ENCODE peak calls at places on chromosomes 1 and 21, in seven cellular contexts. N, E, B, R, V, O and J are unnamed samples. For H3K4me1, the result is how much of the 10 kb centered on the place peaks cover.

GRCh38 chr1:23601968-23602876 is 42.9 kb upstream of the ID3 start:
- DNase-seq in R (no peak), O (no peak), B (no peak), E (no peak), N (no peak), V (no peak), J (no peak)

GRCh38 chr1:152023221-152023620 is 13.6 kb downstream of the S100A11 start:
- DNase-seq in R (no peak), V (no peak), B (no peak), N (no peak), E (no peak), O (no peak), J (no peak)

GRCh38 chr1:53896673-53897229 is 2.8 kb downstream of the DIO1 start:
- DNase-seq in E (no peak), R (peak), N (no peak), V (no peak), B (no peak), O (no peak), J (no peak)

GRCh38 chr1:27574871-27575831 is 28.8 kb downstream of the AHDC1 start:
- DNase-seq in O (no peak), V (peak), N (peak), B (no peak), E (no peak), R (no peak), J (peak)

GRCh38 chr1:153441238-153441755 is 19.2 kb downstream of the S100A7 start:
- DNase-seq in N (no peak), R (no peak), E (no peak), V (no peak), B (no peak), O (no peak), J (no peak)

GRCh38 chr1:175633801-175634200 is 109.6 kb downstream of the TNR start:
- DNase-seq in O (no peak), E (no peak), V (no peak), R (no peak), B (no peak), N (no peak), J (no peak)

GRCh38 chr1:79100385-79100784 is 93.9 kb upstream of the ADGRL4 start:
- DNase-seq in V (no peak), R (no peak), E (no peak), N (no peak), B (no peak), O (no peak), J (no peak)

GRCh38 chr1:84887261-84887934 is 5.6 kb downstream of the LPAR3 start:
- DNase-seq in B (no peak), V (no peak), E (no peak), N (no peak), R (no peak), O (no peak), J (no peak)

GRCh38 chr1:167499657-167500056 is 18.7 kb downstream of the CD247 start:
- DNase-seq in N (no peak), B (no peak), V (no peak), E (no peak), R (no peak), O (peak), J (no peak)

DNA sequence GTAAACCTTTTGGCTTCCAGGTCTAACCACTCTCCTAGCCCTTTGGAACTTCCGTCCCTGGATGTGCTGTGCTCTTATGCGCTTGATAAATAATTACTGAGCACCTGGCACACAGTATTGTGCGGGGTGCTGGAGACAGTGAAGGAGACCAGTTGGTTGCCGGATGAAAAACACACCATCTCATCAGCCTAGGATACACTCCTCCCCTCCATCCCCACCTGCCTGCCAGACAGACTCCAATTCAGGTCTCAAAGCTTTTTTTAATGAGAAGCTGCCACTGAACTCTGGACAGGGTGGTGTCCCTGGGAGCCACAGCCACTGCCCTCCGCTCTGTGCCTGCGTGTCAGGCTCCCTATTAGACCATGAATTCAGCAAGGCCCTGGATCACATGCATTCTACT is 9.2 kb downstream of the GNB1 start:
- DNase-seq in R (no peak), B (no peak), N (no peak), O (no peak), V (no peak), E (no peak), J (no peak)
- H3K4me1 ChIP-seq in R (half or more), B (under half), N (under half), O (under half), V (under half), E (under half), J (under half)

GRCh38 chr1:65691152-65691900 is 101.4 kb upstream of the PDE4B start:
- DNase-seq in E (no peak), B (no peak), O (no peak), V (no peak), N (no peak), R (no peak), J (no peak)

GRCh38 chr1:65694933-65695332 is 97.8 kb upstream of the PDE4B start:
- DNase-seq in R (no peak), B (no peak), V (no peak), N (no peak), E (no peak), O (no peak), J (no peak)

GRCh38 chr1:65694126-65694525 is 98.6 kb upstream of the PDE4B start:
- DNase-seq in N (no peak), O (no peak), E (no peak), R (no peak), B (no peak), V (no peak), J (no peak)

GRCh38 chr1:65688848-65689247 is 103.8 kb upstream of the PDE4B start:
- DNase-seq in V (no peak), N (no peak), R (peak), E (no peak), B (no peak), O (no peak), J (no peak)

GRCh38 chr1:65691962-65692361 is 100.7 kb upstream of the PDE4B start:
- DNase-seq in R (no peak), N (no peak), V (no peak), B (no peak), O (no peak), E (no peak), J (no peak)
- H3K9ac ChIP-seq in R (no peak), N (no peak), V (no peak), B (no peak), O (no peak), E (no peak), J (no peak)

GRCh38 chr1:222792744-222793143 is 22.1 kb upstream of the DISP1 start:
- DNase-seq in V (peak), R (no peak), N (peak), O (no peak), E (no peak), B (no peak), J (no peak)
- TF ChIP-seq YY1 in V (no peak), R (no peak), N (no peak), O (no peak), E (no peak), B (no peak), J (no peak)

GRCh38 chr1:156484480-156485058 is 16.0 kb downstream of the MEF2D start:
- DNase-seq in E (no peak), B (no peak), O (no peak), V (no peak), N (no peak), R (no peak), J (no peak)

GRCh38 chr1:156488566-156489165 is 11.9 kb downstream of the MEF2D start:
- DNase-seq in N (no peak), R (no peak), O (no peak), V (no peak), E (no peak), B (no peak), J (no peak)

GRCh38 chr1:156487862-156488261 is 12.7 kb downstream of the MEF2D start:
- DNase-seq in R (no peak), E (no peak), V (no peak), B (no peak), N (no peak), O (no peak), J (no peak)

GRCh38 chr1:156485984-156486383 is 14.6 kb downstream of the MEF2D start:
- DNase-seq in E (no peak), R (no peak), B (no peak), V (no peak), O (no peak), N (no peak), J (no peak)

GRCh38 chr1:156486421-156487344 is 13.9 kb downstream of the MEF2D start:
- DNase-seq in O (no peak), R (no peak), E (no peak), V (peak), N (peak), B (no peak), J (no peak)
- H3K4me1 ChIP-seq in O (half or more), R (under half), E (under half), V (under half), N (under half), B (under half), J (under half)

DNA sequence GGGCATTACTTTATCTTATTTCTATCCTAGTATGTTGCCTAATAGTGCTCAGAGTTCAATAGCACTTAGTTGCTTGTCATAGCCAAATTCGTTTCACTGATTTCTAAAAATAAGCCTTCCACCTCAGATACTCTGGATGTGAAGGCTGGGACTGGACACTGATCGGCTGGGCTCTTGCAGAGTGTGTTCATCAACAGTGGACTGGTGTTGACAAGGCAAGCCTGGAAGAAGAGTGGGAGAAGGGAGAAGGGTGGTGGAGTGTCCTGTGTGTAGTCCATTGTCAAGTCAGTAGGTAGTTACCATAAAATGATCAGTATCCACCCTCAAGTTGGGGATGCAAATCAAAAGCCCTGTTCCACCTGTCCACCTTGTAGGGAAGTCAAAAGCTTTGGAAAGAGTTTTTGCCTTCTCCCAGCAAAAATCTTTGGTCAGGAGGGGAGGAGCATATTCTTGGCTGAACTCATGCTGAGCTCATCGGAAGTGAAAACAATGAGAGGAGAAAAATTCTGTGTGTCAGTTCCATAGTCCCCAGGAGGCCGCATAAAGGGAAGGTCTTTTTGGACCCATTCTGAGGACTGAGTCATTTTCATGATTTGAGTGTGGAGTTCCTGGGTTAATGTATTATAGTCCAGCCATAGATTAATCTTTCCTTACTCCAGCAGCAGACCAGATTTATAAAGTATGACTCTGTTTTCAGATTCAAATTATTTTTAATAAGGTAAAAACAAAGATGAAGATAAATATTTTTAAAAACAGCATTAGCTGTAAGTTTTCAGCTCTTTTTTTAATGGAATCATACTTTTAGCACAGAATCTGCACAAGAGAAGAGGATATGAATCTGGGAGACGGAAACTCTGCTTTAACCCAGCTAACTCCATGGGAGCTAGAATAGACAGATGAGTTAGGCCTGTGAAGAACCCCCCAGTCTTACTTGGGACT is 99.4 kb upstream of the BMP8A start:
- DNase-seq in O (no peak), R (peak), V (peak), B (no peak), N (no peak), E (no peak), J (no peak)
- H3K9ac ChIP-seq in O (no peak), R (peak), V (peak), B (peak), N (peak), E (no peak), J (no peak)

GRCh38 chr1:86515597-86515996 is 31.3 kb upstream of the CLCA4 start:
- DNase-seq in V (peak), B (peak), E (no peak), N (peak), R (peak), O (no peak), J (no peak)
- TF ChIP-seq YY1 in V (no peak), B (no peak), E (no peak), N (no peak), R (no peak), O (no peak), J (no peak)

GRCh38 chr21:44316277-44316900 is 16.5 kb downstream of the PFKL start:
- DNase-seq in B (no peak), R (no peak), N (no peak), V (no peak), E (no peak), O (no peak), J (no peak)

GRCh38 chr21:44314128-44314527 is 14.3 kb downstream of the PFKL start:
- DNase-seq in O (no peak), B (no peak), R (no peak), N (no peak), E (no peak), V (no peak), J (no peak)

GRCh38 chr21:44315691-44316208 is 15.9 kb downstream of the PFKL start:
- DNase-seq in O (no peak), B (no peak), R (no peak), N (no peak), E (no peak), V (no peak), J (no peak)

GRCh38 chr21:44313451-44313850 is 13.6 kb downstream of the PFKL start:
- DNase-seq in B (no peak), O (no peak), V (no peak), E (no peak), R (no peak), N (no peak), J (no peak)

GRCh38 chr21:44314561-44314960 is 14.7 kb downstream of the PFKL start:
- DNase-seq in R (no peak), O (no peak), V (no peak), B (no peak), N (no peak), E (no peak), J (no peak)
- H3K4me1 ChIP-seq in R (under half), O (under half), V (under half), B (under half), N (under half), E (under half), J (under half)

DNA sequence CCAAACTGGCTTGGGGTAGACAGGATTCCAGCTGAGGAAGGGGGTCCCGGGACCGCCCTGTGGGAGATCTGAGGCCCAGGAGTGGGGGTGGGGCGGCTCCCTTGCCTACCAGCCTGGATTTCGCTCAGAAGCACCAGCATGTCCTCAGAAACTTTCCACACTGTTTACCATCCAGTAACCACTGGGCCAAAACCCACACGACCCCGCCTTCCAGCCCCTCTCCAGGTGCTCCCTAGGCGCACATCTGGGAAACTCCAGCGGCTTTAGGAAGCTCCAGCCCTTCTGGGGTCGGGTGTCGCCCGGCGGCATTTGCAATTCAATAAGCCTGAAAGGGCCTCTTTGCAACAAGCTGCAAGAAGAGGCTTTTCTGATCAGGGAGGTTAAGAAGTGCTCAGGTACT is 4.6 kb downstream of the RIPK4 start:
- DNase-seq in N (no peak), R (no peak), V (no peak), E (peak), B (no peak), O (no peak), J (peak)
- H3K9ac ChIP-seq in N (no peak), R (peak), V (no peak), E (no peak), B (no peak), O (no peak), J (peak)

DNA sequence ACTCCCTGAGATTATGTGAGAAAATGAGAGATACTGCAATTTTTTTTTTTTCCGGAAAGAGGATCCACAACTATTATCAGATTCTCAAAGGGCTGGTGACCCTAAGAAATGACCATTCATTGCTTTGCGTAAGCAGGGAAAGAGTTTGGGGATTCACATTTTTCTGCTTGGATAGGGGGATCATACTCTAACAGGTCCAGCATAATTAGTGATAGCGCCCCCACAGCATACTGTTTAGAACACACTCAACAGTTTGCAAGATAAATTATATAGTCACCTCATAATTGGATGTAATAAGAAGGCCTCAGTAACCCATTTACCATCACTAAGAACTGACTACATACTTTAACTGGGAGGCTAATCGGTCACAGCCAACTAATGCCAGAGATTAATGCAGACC is 1.9 kb downstream of the CCT3 start:
- DNase-seq in V (no peak), O (no peak), E (no peak), N (no peak), B (peak), R (no peak), J (no peak)
- TF ChIP-seq YY1 in V (no peak), O (no peak), E (no peak), N (no peak), B (no peak), R (no peak), J (no peak)